ENCODE peak calls at places on chromosomes 7 and 10, in seven cellular contexts. E is occipital lobe, M is progenitor cell of endocrine pancreas, H is SJSA1, I is posterior vena cava, B is GM06990, W is mesenteric fat pad. Z is an unnamed sample.

GRCh38 chr7:100835903-100836811 is 8.8 kb upstream of the EPHB4 start:
- DNase-seq in E (no peak), B (no peak), W (no peak), I (no peak), H (no peak), M (no peak), Z (no peak)

GRCh38 chr7:115070311-115070710 is 148.4 kb downstream of the MDFIC start:
- DNase-seq in B (no peak), W (no peak), M (no peak), H (no peak), I (no peak), E (no peak), Z (no peak)

GRCh38 chr7:130912086-130912909 is 178.3 kb upstream of the KLF14 start:
- DNase-seq in H (peak), B (no peak), M (no peak), I (no peak), E (no peak), W (no peak), Z (no peak)

GRCh38 chr10:18472977-18473376 is 178.4 kb downstream of the NSUN6 start:
- DNase-seq in W (no peak), I (no peak), H (no peak), B (no peak), E (no peak), M (no peak), Z (no peak)

GRCh38 chr7:138891446-138891810 is 89.8 kb downstream of the KIAA1549 start:
- DNase-seq in W (no peak), H (no peak), B (no peak), M (no peak), E (no peak), I (no peak), Z (no peak)

GRCh38 chr7:18357691-18358090 is 137.9 kb upstream of the HDAC9 start:
- DNase-seq in M (no peak), B (no peak), H (no peak), E (no peak), W (no peak), I (no peak), Z (no peak)

GRCh38 chr10:100744136-100744979 is 1.0 kb upstream of the PAX2 start:
- DNase-seq in M (no peak), E (no peak), W (peak), H (no peak), I (no peak), B (no peak), Z (no peak)

GRCh38 chr10:14507156-14507555 is 176.4 kb upstream of the FRMD4A start:
- DNase-seq in W (no peak), H (no peak), M (no peak), E (no peak), B (no peak), I (no peak), Z (no peak)

GRCh38 chr10:44263771-44264170 is 121.1 kb downstream of the CXCL12 start:
- DNase-seq in H (no peak), M (no peak), W (no peak), I (no peak), B (no peak), E (peak), Z (no peak)

GRCh38 chr7:134605978-134606923 is 40.4 kb upstream of the BPGM start:
- DNase-seq in M (peak), W (no peak), E (peak), I (peak), H (peak), B (no peak), Z (peak)